ENCODE peak calls at places on chromosome 17, in nine cellular contexts. One of them, this sample, is unnamed.
A peak's percentile ranks its signal among the peaks of the same experiment; 100 is the strongest.

GRCh38 chr17:40727447-40728231 is 24.1 kb upstream of the KRT24 start:
- DNase-seq in breast epithelium: no peak
- DNase-seq in esophagus muscularis mucosa: no peak
- DNase-seq in GM12891: peak; percentile 29
- DNase-seq in H1: no peak
- DNase-seq in sigmoid colon: no peak
- DNase-seq in prostate gland: no peak
- DNase-seq in spleen: no peak
- DNase-seq in transverse colon: no peak
- DNase-seq in this sample: no peak

GRCh38 chr17:17191961-17192381 is 14.2 kb downstream of the PLD6 start:
- DNase-seq in breast epithelium: no peak
- DNase-seq in esophagus muscularis mucosa: no peak
- DNase-seq in GM12891: no peak
- DNase-seq in H1: no peak
- DNase-seq in sigmoid colon: no peak
- DNase-seq in prostate gland: no peak
- DNase-seq in spleen: no peak
- DNase-seq in transverse colon: no peak
- DNase-seq in this sample: no peak

GRCh38 chr17:4675791-4676190 is 28.1 kb downstream of the PELP1 start:
- DNase-seq in breast epithelium: no peak
- DNase-seq in esophagus muscularis mucosa: no peak
- DNase-seq in GM12891: no peak
- DNase-seq in H1: no peak
- DNase-seq in sigmoid colon: no peak
- DNase-seq in prostate gland: no peak
- DNase-seq in spleen: no peak
- DNase-seq in transverse colon: no peak
- DNase-seq in this sample: no peak

GRCh38 chr17:71237903-71238538 is 882.8 kb upstream of the SOX9 start:
- DNase-seq in breast epithelium: no peak
- DNase-seq in esophagus muscularis mucosa: no peak
- DNase-seq in GM12891: no peak
- DNase-seq in H1: no peak
- DNase-seq in sigmoid colon: no peak
- DNase-seq in prostate gland: no peak
- DNase-seq in spleen: no peak
- DNase-seq in transverse colon: no peak
- DNase-seq in this sample: no peak

GRCh38 chr17:55202906-55203305 is 61.9 kb upstream of the HLF start:
- DNase-seq in breast epithelium: no peak
- DNase-seq in esophagus muscularis mucosa: no peak
- DNase-seq in GM12891: no peak
- DNase-seq in H1: no peak
- DNase-seq in sigmoid colon: no peak
- DNase-seq in prostate gland: no peak
- DNase-seq in spleen: no peak
- DNase-seq in transverse colon: no peak
- DNase-seq in this sample: no peak

GRCh38 chr17:67238976-67239375 is 6.0 kb downstream of the HELZ start:
- DNase-seq in breast epithelium: no peak
- DNase-seq in esophagus muscularis mucosa: no peak
- DNase-seq in GM12891: no peak
- DNase-seq in H1: no peak
- DNase-seq in sigmoid colon: no peak
- DNase-seq in prostate gland: no peak
- DNase-seq in spleen: no peak
- DNase-seq in transverse colon: no peak
- DNase-seq in this sample: no peak

GRCh38 chr17:40345161-40346034 is 19.1 kb downstream of the GJD3 start:
- DNase-seq in breast epithelium: peak; percentile 75
- DNase-seq in esophagus muscularis mucosa: no peak
- DNase-seq in GM12891: no peak
- DNase-seq in H1: no peak
- DNase-seq in sigmoid colon: peak; percentile 85
- DNase-seq in prostate gland: peak; percentile 64
- DNase-seq in spleen: peak; percentile 90
- DNase-seq in transverse colon: peak; percentile 91
- DNase-seq in this sample: peak; percentile 97

GRCh38 chr17:79838541-79839274 is 532 bp downstream of the CBX4 start:
- DNase-seq in breast epithelium: no peak
- DNase-seq in esophagus muscularis mucosa: no peak
- DNase-seq in GM12891: no peak
- DNase-seq in H1: no peak
- DNase-seq in sigmoid colon: no peak
- DNase-seq in prostate gland: peak; percentile 54
- DNase-seq in spleen: peak; percentile 91
- DNase-seq in transverse colon: peak; percentile 63
- DNase-seq in this sample: peak; percentile 90

GRCh38 chr17:42118545-42118944 is 2.6 kb downstream of the KAT2A start:
- DNase-seq in breast epithelium: no peak
- DNase-seq in esophagus muscularis mucosa: no peak
- DNase-seq in GM12891: no peak
- DNase-seq in H1: no peak
- DNase-seq in sigmoid colon: no peak
- DNase-seq in prostate gland: no peak
- DNase-seq in spleen: no peak
- DNase-seq in transverse colon: no peak
- DNase-seq in this sample: peak; percentile 76

GRCh38 chr17:30558313-30559195 is 81.3 kb downstream of the GOSR1 start:
- DNase-seq in breast epithelium: no peak
- DNase-seq in esophagus muscularis mucosa: no peak
- DNase-seq in GM12891: no peak
- DNase-seq in H1: no peak
- DNase-seq in sigmoid colon: no peak
- DNase-seq in prostate gland: no peak
- DNase-seq in spleen: no peak
- DNase-seq in transverse colon: no peak
- DNase-seq in this sample: no peak

GRCh38 chr17:65529761-65530157 is 31.7 kb downstream of the AXIN2 start:
- DNase-seq in breast epithelium: no peak
- DNase-seq in esophagus muscularis mucosa: no peak
- DNase-seq in GM12891: no peak
- DNase-seq in H1: no peak
- DNase-seq in sigmoid colon: no peak
- DNase-seq in prostate gland: no peak
- DNase-seq in spleen: peak; percentile 54
- DNase-seq in transverse colon: no peak
- DNase-seq in this sample: peak; percentile 41

GRCh38 chr17:65530158-65530984 is 31.1 kb downstream of the AXIN2 start:
- DNase-seq in breast epithelium: no peak
- DNase-seq in esophagus muscularis mucosa: no peak
- DNase-seq in GM12891: no peak
- DNase-seq in H1: no peak
- DNase-seq in sigmoid colon: no peak
- DNase-seq in prostate gland: no peak
- DNase-seq in spleen: peak; percentile 68
- DNase-seq in transverse colon: no peak
- DNase-seq in this sample: no peak

GRCh38 chr17:65531508-65532431 is 29.7 kb downstream of the AXIN2 start:
- DNase-seq in breast epithelium: peak; percentile 55
- DNase-seq in esophagus muscularis mucosa: no peak
- DNase-seq in GM12891: no peak
- DNase-seq in H1: no peak
- DNase-seq in sigmoid colon: peak; percentile 88
- DNase-seq in prostate gland: peak; percentile 30
- DNase-seq in spleen: peak; percentile 64
- DNase-seq in transverse colon: peak; percentile 63
- DNase-seq in this sample: peak; percentile 60

GRCh38 chr17:65532491-65532890 is 29.0 kb downstream of the AXIN2 start:
- DNase-seq in breast epithelium: no peak
- DNase-seq in esophagus muscularis mucosa: no peak
- DNase-seq in GM12891: no peak
- DNase-seq in H1: no peak
- DNase-seq in sigmoid colon: no peak
- DNase-seq in prostate gland: no peak
- DNase-seq in spleen: peak; percentile 48
- DNase-seq in transverse colon: no peak
- DNase-seq in this sample: no peak

GRCh38 chr17:65530985-65531507 is 30.4 kb downstream of the AXIN2 start:
- DNase-seq in breast epithelium: no peak
- DNase-seq in esophagus muscularis mucosa: no peak
- DNase-seq in GM12891: no peak
- DNase-seq in H1: no peak
- DNase-seq in sigmoid colon: no peak
- DNase-seq in prostate gland: no peak
- DNase-seq in spleen: peak; percentile 27
- DNase-seq in transverse colon: no peak
- DNase-seq in this sample: no peak
- TF ChIP-seq POLR2AphosphoS5 in breast epithelium: no peak
- TF ChIP-seq POLR2AphosphoS5 in esophagus muscularis mucosa: peak; percentile 41
- TF ChIP-seq POLR2AphosphoS5 in GM12891: no peak
- TF ChIP-seq POLR2AphosphoS5 in H1: no peak
- TF ChIP-seq POLR2AphosphoS5 in sigmoid colon: no peak
- TF ChIP-seq POLR2AphosphoS5 in prostate gland: no peak
- TF ChIP-seq POLR2AphosphoS5 in spleen: peak; percentile 50
- TF ChIP-seq POLR2AphosphoS5 in transverse colon: no peak
- TF ChIP-seq POLR2AphosphoS5 in this sample: no peak

DNA sequence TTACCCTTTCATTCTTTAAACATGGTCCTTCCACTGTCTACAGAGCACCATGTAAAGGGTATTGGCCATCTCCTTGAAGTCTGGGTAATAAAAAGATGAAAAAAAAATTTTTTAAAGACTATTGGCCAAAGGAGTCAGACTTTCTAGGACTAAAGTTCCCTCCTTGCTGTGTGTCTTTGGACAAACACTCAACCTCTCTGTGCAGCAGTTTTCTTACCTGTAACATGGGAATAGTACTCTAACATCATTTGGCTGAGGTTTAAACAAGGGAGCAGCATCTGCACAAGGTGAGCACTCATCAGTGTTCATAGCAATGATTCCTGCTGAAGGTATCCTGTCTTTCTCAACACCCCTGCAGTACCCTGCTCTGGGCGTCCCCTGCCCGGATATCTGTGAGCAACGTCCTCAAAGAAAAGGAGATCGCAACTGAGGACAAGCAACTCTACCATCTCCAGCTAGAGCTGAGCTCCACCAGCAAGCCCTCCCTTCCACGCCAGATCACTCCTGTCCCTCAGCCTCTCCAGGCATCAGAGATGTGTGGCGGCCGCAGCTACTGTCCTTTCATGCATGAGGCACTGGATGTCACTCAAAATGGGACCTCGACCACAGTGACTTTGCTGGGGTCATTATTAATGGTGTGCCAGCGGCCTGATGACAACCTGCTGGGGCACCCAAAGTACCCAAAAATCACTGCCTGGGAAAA is 29.5 kb upstream of the RPH3AL start:
- DNase-seq in breast epithelium: no peak
- DNase-seq in esophagus muscularis mucosa: no peak
- DNase-seq in GM12891: no peak
- DNase-seq in H1: no peak
- DNase-seq in sigmoid colon: no peak
- DNase-seq in prostate gland: no peak
- DNase-seq in spleen: peak; percentile 47
- DNase-seq in transverse colon: no peak
- DNase-seq in this sample: no peak
- TF ChIP-seq POLR2AphosphoS5 in breast epithelium: no peak
- TF ChIP-seq POLR2AphosphoS5 in esophagus muscularis mucosa: no peak
- TF ChIP-seq POLR2AphosphoS5 in GM12891: no peak
- TF ChIP-seq POLR2AphosphoS5 in H1: no peak
- TF ChIP-seq POLR2AphosphoS5 in sigmoid colon: no peak
- TF ChIP-seq POLR2AphosphoS5 in prostate gland: no peak
- TF ChIP-seq POLR2AphosphoS5 in spleen: no peak
- TF ChIP-seq POLR2AphosphoS5 in transverse colon: no peak
- TF ChIP-seq POLR2AphosphoS5 in this sample: no peak

DNA sequence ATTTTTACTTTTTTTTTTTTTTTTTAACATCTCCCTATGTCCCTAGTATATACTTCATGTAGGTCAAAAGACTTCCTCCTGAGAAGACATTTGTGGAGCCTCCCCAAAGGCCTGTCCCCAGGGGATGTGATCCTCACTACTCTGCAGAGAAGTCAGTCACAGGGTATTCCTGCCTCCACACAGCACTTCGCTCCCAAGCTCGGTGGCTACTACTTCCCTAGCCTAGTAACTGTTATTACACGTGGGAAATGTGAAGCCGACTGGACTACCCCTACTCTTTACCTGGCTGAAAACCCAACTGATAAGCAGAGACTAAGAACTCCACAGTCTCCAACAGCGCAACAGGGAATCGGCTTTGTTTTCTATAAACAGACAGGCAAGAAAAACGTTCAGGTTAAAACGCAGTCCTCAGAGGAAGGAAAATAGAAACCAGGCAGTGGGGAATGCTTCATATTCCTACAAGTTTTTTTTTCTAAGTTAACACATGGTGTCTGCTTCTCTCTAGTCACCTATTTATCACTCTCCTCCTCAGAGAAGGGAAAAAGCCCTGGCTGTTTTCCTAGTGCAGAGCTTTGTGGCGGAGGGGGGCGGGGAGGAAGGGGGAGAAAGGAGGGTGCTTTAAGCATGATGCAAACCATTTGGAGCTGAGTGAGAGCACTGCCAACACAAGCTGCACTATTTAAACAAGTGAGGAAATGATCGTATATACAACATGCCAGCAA is 117.0 kb downstream of the HIC1 start:
- DNase-seq in breast epithelium: peak; percentile 63
- DNase-seq in esophagus muscularis mucosa: peak; percentile 95
- DNase-seq in GM12891: no peak
- DNase-seq in H1: no peak
- DNase-seq in sigmoid colon: peak; percentile 96
- DNase-seq in prostate gland: peak; percentile 84
- DNase-seq in spleen: no peak
- DNase-seq in transverse colon: peak; percentile 60
- DNase-seq in this sample: peak; percentile 13
- TF ChIP-seq POLR2AphosphoS5 in breast epithelium: no peak
- TF ChIP-seq POLR2AphosphoS5 in esophagus muscularis mucosa: peak; percentile 84
- TF ChIP-seq POLR2AphosphoS5 in GM12891: no peak
- TF ChIP-seq POLR2AphosphoS5 in H1: no peak
- TF ChIP-seq POLR2AphosphoS5 in sigmoid colon: peak; percentile 88
- TF ChIP-seq POLR2AphosphoS5 in prostate gland: peak; percentile 72
- TF ChIP-seq POLR2AphosphoS5 in spleen: peak; percentile 40
- TF ChIP-seq POLR2AphosphoS5 in transverse colon: peak; percentile 82
- TF ChIP-seq POLR2AphosphoS5 in this sample: no peak

DNA sequence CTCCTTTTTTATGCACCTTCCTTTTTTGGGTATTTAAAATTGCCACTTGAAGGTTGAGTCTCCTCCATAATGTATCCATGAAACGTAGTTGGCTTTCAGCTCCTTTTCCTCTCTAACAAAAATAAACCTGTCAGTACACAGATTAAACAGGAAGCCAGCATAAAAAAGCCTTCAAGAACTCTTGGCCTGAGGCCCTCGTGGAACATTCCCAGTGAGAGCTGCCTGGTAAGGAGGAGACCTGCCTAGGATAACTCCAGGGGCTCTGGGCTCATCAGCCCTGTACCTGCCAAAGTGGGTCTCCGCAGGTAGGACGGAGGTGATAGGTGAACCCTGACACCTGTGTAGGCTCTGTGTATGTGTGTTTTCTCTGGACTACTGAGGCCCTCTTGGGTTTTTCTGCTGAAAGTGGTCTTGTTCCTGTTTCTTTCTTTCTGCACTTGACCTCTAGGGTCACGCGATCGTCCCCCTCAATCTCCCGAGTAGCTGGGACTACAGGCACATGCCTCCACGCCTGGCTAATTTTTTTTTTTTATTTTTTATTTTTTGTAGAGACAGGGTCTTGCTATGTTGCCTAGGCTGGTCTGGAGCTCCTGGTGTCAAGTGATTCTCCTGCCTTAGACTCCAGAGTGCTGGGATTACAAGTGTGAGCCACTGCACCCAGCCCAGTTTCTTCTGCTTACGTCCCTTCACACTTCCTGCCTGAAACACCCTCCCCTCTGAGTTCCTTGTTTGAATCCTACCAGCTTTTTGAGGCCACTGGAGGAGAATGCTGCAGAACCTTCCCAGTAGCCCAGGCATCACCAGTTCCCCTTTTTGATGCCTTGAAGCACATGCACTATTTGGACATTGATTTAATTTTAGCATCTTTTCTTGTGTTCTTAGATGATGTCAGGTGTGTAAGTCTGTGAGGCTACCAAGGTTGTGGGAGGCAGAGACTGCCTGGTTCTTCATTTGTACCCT is 9.8 kb downstream of the PGS1 start:
- DNase-seq in breast epithelium: no peak
- DNase-seq in esophagus muscularis mucosa: no peak
- DNase-seq in GM12891: no peak
- DNase-seq in H1: no peak
- DNase-seq in sigmoid colon: peak; percentile 87
- DNase-seq in prostate gland: peak; percentile 78
- DNase-seq in spleen: no peak
- DNase-seq in transverse colon: peak; percentile 37
- DNase-seq in this sample: no peak
- TF ChIP-seq POLR2AphosphoS5 in breast epithelium: no peak
- TF ChIP-seq POLR2AphosphoS5 in esophagus muscularis mucosa: peak; percentile 19
- TF ChIP-seq POLR2AphosphoS5 in GM12891: no peak
- TF ChIP-seq POLR2AphosphoS5 in H1: no peak
- TF ChIP-seq POLR2AphosphoS5 in sigmoid colon: peak; percentile 45
- TF ChIP-seq POLR2AphosphoS5 in prostate gland: peak; percentile 85
- TF ChIP-seq POLR2AphosphoS5 in spleen: peak; percentile 71
- TF ChIP-seq POLR2AphosphoS5 in transverse colon: no peak
- TF ChIP-seq POLR2AphosphoS5 in this sample: no peak